ENCODE peak calls at places on chromosome 17, in four cellular contexts. Y is K562, T is WTC11, Z is HepG2. O is an unnamed sample.

GRCh38 chr17:1228752-1229353 is 41.4 kb upstream of the BHLHA9 start:
- DNase-seq in Y (no peak), T (no peak), Z (no peak), O (peak)

GRCh38 chr17:38421224-38421841 is 6.9 kb upstream of the ARHGAP23 start:
- DNase-seq in Y (no peak), T (no peak), Z (no peak), O (no peak)

GRCh38 chr17:32881054-32881453 is 4.1 kb upstream of the MYO1D start:
- DNase-seq in Y (no peak), T (no peak), Z (no peak), O (no peak)

GRCh38 chr17:48727415-48728175 is 955 bp downstream of the HOXB13 start:
- DNase-seq in Y (no peak), T (no peak), Z (no peak), O (no peak)

GRCh38 chr17:59329558-59330313 is 1.7 kb upstream of the YPEL2 start:
- DNase-seq in Y (peak), T (peak), Z (peak), O (peak)

GRCh38 chr17:3845361-3845753 is 689 bp downstream of the NCBP3 start:
- DNase-seq in Y (no peak), T (no peak), Z (no peak), O (no peak)

GRCh38 chr17:6471531-6472465 is 27.5 kb downstream of the PIMREG start:
- DNase-seq in Y (peak), T (no peak), Z (no peak), O (no peak)

GRCh38 chr17:56325561-56325960 is 172.3 kb downstream of the ANKFN1 start:
- DNase-seq in Y (no peak), T (no peak), Z (no peak), O (no peak)

GRCh38 chr17:36627101-36627500 is 25.7 kb downstream of the MRM1 start:
- DNase-seq in Y (no peak), T (peak), Z (no peak), O (peak)

GRCh38 chr17:74654742-74655141 is 31.2 kb upstream of the CD300E start:
- DNase-seq in Y (no peak), T (no peak), Z (no peak), O (peak)

GRCh38 chr17:74658620-74659019 is 35.1 kb upstream of the CD300E start:
- DNase-seq in Y (no peak), T (no peak), Z (no peak), O (no peak)

GRCh38 chr17:74663566-74663965 is 40.0 kb upstream of the CD300E start:
- DNase-seq in Y (no peak), T (no peak), Z (no peak), O (no peak)

GRCh38 chr17:74659898-74660297 is 36.4 kb upstream of the CD300E start:
- DNase-seq in Y (no peak), T (no peak), Z (no peak), O (no peak)
- TF ChIP-seq FOXJ3 in Y (no peak), T (no peak), Z (no peak), O (no peak)

DNA sequence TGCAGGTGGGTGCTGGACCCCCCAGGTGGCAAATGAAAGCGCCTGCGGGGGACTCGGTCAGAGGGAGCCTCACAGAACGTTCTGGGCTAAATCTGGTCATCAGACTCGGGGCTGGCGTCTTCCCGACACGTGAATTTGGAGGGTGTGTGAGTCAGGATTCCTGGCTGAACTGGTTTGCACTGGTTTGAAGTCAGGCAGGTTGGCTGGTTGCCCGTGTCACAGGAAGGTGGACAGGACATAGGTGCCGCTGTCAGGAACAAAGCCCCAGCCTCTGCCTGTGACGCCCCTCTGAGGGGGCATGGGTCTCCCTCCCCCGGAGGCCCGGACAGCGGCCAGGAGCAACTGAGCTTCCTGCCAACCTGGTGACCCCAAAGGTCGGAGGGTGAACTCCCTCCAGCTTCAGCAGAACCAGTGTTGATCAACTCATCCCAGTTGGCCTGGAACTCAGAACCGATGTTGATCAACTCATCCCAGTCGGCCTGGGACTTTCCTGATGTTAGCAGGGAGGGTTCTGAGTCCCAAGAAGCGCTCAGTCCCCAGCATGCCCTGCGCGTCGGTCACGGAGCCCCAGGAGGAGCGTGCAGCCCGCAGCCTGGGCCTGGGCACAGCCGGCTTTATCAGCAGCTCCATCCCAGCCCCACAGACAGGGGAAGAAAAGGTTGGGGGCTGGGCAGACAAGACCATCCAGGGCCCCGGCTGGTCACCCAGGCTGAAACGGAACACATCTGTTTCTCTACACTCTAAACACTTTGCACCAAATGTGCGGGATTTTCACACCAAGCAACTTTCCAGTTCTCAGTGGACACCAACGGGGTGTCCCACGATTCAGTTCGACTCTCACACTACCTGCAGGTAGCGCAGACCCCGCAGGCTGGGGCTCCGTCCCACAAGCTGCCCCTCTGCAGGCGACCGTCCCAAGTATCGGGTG is 14.4 kb upstream of the METRNL start:
- DNase-seq in Y (peak), T (no peak), Z (no peak), O (no peak)
- TF ChIP-seq FOXJ3 in Y (no peak), T (no peak), Z (no peak), O (no peak)

GRCh38 chr17:73349138-73349537 is 37.3 kb upstream of the CDC42EP4 start:
- DNase-seq in Y (no peak), T (no peak), Z (no peak), O (no peak)
- TF ChIP-seq FOXJ3 in Y (no peak), T (no peak), Z (no peak), O (no peak)

GRCh38 chr17:77322534-77323412 is 182.0 kb downstream of the SEC14L1 start:
- DNase-seq in Y (peak), T (peak), Z (peak), O (peak)

GRCh38 chr17:77322284-77322533 is 181.4 kb downstream of the SEC14L1 start:
- DNase-seq in Y (no peak), T (no peak), Z (no peak), O (no peak)

GRCh38 chr17:77325537-77325825 is 184.7 kb downstream of the SEC14L1 start:
- DNase-seq in Y (no peak), T (peak), Z (no peak), O (peak)

GRCh38 chr17:77324227-77324626 is 183.5 kb downstream of the SEC14L1 start:
- DNase-seq in Y (no peak), T (peak), Z (no peak), O (peak)

GRCh38 chr17:77323413-77324171 is 182.8 kb downstream of the SEC14L1 start:
- DNase-seq in Y (peak), T (peak), Z (no peak), O (peak)
- TF ChIP-seq FOXJ3 in Y (no peak), T (no peak), Z (no peak), O (no peak)

DNA sequence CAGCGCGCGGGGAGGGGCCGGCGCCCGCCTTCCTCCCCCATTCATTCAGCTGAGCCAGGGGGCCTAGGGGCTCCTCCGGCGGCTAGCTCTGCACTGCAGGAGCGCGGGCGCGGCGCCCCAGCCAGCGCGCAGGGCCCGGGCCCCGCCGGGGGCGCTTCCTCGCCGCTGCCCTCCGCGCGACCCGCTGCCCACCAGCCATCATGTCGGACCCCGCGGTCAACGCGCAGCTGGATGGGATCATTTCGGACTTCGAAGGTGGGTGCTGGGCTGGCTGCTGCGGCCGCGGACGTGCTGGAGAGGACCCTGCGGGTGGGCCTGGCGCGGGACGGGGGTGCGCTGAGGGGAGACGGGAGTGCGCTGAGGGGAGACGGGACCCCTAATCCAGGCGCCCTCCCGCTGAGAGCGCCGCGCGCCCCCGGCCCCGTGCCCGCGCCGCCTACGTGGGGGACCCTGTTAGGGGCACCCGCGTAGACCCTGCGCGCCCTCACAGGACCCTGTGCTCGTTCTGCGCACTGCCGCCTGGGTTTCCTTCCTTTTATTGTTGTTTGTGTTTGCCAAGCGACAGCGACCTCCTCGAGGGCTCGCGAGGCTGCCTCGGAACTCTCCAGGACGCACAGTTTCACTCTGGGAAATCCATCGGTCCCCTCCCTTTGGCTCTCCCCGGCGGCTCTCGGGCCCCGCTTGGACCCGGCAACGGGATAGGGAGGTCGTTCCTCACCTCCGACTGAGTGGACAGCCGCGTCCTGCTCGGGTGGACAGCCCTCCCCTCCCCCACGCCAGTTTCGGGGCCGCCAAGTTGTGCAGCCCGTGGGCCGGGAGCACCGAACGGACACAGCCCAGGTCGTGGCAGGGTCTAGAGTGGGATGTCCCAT is 232.8 kb downstream of the SEC14L1 start:
- DNase-seq in Y (no peak), T (peak), Z (no peak), O (peak)
- TF ChIP-seq FOXJ3 in Y (no peak), T (no peak), Z (no peak), O (no peak)

GRCh38 chr17:47427985-47428384 is 102.9 kb upstream of the NPEPPS start:
- DNase-seq in Y (no peak), T (no peak), Z (peak), O (no peak)

DNA sequence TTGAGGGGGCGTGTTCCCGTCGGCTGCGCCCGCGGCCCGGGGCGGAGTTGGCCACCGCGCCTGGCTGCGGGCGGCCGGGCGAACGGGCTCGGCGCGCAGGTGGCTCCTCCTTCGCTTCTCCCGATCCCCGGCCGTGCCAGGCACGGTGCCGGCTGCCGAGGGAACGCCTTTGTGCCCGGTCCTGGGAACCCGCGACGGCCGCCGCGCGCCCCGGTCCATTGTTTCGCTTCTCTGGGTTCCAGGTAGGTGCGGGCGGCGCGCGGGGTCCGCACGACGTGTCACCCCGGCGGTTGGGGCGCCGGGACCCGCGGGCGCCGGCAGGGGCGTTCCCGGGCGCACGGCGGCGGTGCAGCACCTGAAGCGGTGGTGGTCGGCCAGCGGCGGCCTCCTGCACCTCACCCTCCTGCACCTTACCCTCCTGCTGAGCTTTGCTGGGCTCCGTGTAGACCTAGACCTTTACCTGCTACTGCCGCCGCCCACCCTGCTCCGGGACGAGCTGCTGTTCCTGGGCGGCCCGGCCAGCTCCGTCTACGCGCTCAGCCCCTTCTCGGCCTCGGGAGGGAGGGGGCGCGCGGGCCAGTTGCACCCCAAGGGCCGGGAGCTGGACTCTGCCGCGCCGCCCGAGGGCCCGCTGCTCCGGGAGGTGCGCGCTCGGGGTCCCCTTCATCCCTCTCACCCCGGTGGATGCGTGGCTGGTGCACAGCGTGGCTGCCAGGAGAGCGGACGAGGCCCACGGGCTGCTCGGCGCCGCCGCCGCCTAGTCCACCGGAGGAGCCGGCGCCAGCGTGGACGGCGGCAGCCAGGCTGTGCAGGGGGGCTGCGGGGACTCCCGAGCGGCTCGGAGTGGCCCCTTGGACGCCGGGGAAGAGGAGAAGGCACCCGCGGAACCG is 99.9 kb downstream of the EFCAB13 start:
- DNase-seq in Y (no peak), T (peak), Z (no peak), O (peak)
- TF ChIP-seq FOXJ3 in Y (no peak), T (no peak), Z (no peak), O (no peak)

DNA sequence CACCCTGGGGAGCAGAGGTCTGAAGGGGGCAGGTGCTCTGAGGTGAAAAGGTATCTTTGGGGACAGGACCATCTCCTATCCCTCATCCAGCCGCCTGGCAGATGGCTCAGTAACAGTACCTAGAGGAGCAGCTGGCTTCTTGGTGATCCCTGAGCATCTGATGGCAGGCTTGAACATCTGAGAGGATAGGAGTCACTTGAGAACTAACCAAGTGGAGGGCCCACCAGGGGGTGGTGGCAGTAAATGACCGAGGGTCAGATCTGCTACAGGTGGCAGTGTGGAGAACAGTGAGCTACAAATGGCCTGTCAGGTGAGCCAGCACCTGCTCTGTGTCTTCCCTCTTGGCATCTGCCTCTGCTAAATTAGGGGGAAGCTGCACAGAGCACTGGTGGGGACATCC is 13.8 kb downstream of the HROB start:
- DNase-seq in Y (no peak), T (no peak), Z (no peak), O (no peak)
- TF ChIP-seq FOXJ3 in Y (no peak), T (no peak), Z (no peak), O (no peak)

O was measured in SK-N-SH.